ENCODE peak calls at places on chromosomes 3 and 15, in eight cellular contexts. M is BJ, R is GM23248, X is HAP-1, V is NB4, A is PC-3, G is PC-9, N is Peyer's patch. Q is an unnamed sample.
A peak's percentile ranks its signal among the peaks of the same experiment; 100 is the strongest.

GRCh38 chr3:64666171-64666581 is 21.6 kb downstream of the ADAMTS9 start:
- DNase-seq in R (peak; percentile 82), N (no peak), G (peak; percentile 83), X (no peak), M (no peak), V (no peak), A (no peak), Q (no peak)

GRCh38 chr3:107637416-107638182 is 114.8 kb downstream of the BBX start:
- DNase-seq in R (no peak), X (no peak), G (no peak), M (no peak), A (no peak), N (no peak), V (no peak), Q (no peak)

GRCh38 chr3:156792945-156793344 is 33.2 kb upstream of the LEKR1 start:
- DNase-seq in A (no peak), R (peak; percentile 42), G (no peak), V (peak; percentile 70), X (no peak), N (no peak), M (no peak), Q (no peak)

GRCh38 chr3:115804722-115805121 is 181.4 kb downstream of the GAP43 start:
- DNase-seq in A (peak; percentile 96), X (no peak), N (no peak), G (peak; percentile 85), M (peak; percentile 94), R (peak; percentile 95), V (no peak), Q (no peak)

GRCh38 chr15:31079519-31079918 is 22.0 kb downstream of the TRPM1 start:
- DNase-seq in X (no peak), G (no peak), R (peak; percentile 69), M (peak; percentile 86), V (no peak), N (no peak), A (peak; percentile 32), Q (peak; percentile 83)

GRCh38 chr3:174377096-174377495 is 482.0 kb upstream of the NAALADL2 start:
- DNase-seq in R (no peak), M (no peak), X (no peak), N (no peak), V (no peak), G (no peak), A (no peak), Q (no peak)

GRCh38 chr3:153320585-153321128 is 158.6 kb downstream of the RAP2B start:
- DNase-seq in R (no peak), N (no peak), A (no peak), M (no peak), X (no peak), V (no peak), G (no peak), Q (no peak)

GRCh38 chr15:73328149-73328820 is 40.5 kb downstream of the HCN4 start:
- DNase-seq in G (no peak), N (peak; percentile 25), M (no peak), X (no peak), V (no peak), A (no peak), R (no peak), Q (no peak)

GRCh38 chr3:119596392-119596791 is 1.3 kb upstream of the PLA1A start:
- DNase-seq in M (no peak), A (no peak), R (no peak), N (no peak), G (no peak), X (no peak), V (peak; percentile 11), Q (no peak)

GRCh38 chr3:42012935-42013651 is 51.2 kb upstream of the ULK4 start:
- DNase-seq in M (no peak), V (peak; percentile 95), A (peak; percentile 55), G (no peak), R (peak; percentile 89), N (peak; percentile 87), X (peak; percentile 44), Q (peak; percentile 90)

GRCh38 chr3:56787784-56788256 is 13.9 kb downstream of the ARHGEF3 start:
- DNase-seq in R (no peak), X (no peak), M (no peak), A (no peak), V (peak; percentile 47), N (no peak), G (no peak), Q (no peak)

GRCh38 chr3:75101329-75102147 is 487.1 kb upstream of the CNTN3 start:
- DNase-seq in R (no peak), X (no peak), V (no peak), A (no peak), G (no peak), N (peak; percentile 60), M (no peak), Q (peak; percentile 79)

GRCh38 chr3:123448503-123449091 is at the start of gene ADCY5:
- DNase-seq in V (no peak), G (no peak), N (peak; percentile 66), X (no peak), A (no peak), R (peak; percentile 48), M (no peak), Q (peak; percentile 86)

GRCh38 chr3:51391566-51392300 is 648 bp downstream of the RBM15B start:
- DNase-seq in M (no peak), N (no peak), V (peak; percentile 49), G (peak; percentile 31), A (peak; percentile 13), X (no peak), R (peak; percentile 73), Q (peak; percentile 68)

GRCh38 chr3:171258316-171258715 is 201.9 kb downstream of the TNIK start:
- DNase-seq in V (no peak), R (peak; percentile 28), M (no peak), X (no peak), N (no peak), A (no peak), G (peak; percentile 75), Q (no peak)

GRCh38 chr15:63023351-63023945 is 19.1 kb upstream of the TPM1 start:
- DNase-seq in M (peak; percentile 82), N (no peak), V (no peak), R (peak; percentile 95), A (no peak), G (no peak), X (no peak), Q (no peak)

GRCh38 chr3:11155341-11156025 is 1.2 kb downstream of the HRH1 start:
- DNase-seq in A (peak; percentile 85), G (peak; percentile 62), R (peak; percentile 94), V (peak; percentile 68), M (peak; percentile 36), N (peak; percentile 80), X (peak; percentile 43), Q (peak; percentile 92)

GRCh38 chr3:141305436-141305835 is 62.9 kb upstream of the ZBTB38 start:
- DNase-seq in R (peak; percentile 75), A (peak; percentile 37), N (no peak), V (peak; percentile 23), M (no peak), G (no peak), X (no peak), Q (no peak)

GRCh38 chr15:48935236-48935635 is 28.5 kb downstream of the SHC4 start:
- DNase-seq in G (no peak), R (no peak), N (no peak), A (no peak), V (no peak), M (no peak), X (no peak), Q (no peak)

GRCh38 chr3:148863814-148864213 is 1.3 kb upstream of the CPA3 start:
- DNase-seq in G (no peak), R (no peak), V (no peak), X (no peak), A (no peak), N (no peak), M (no peak), Q (no peak)

DNA sequence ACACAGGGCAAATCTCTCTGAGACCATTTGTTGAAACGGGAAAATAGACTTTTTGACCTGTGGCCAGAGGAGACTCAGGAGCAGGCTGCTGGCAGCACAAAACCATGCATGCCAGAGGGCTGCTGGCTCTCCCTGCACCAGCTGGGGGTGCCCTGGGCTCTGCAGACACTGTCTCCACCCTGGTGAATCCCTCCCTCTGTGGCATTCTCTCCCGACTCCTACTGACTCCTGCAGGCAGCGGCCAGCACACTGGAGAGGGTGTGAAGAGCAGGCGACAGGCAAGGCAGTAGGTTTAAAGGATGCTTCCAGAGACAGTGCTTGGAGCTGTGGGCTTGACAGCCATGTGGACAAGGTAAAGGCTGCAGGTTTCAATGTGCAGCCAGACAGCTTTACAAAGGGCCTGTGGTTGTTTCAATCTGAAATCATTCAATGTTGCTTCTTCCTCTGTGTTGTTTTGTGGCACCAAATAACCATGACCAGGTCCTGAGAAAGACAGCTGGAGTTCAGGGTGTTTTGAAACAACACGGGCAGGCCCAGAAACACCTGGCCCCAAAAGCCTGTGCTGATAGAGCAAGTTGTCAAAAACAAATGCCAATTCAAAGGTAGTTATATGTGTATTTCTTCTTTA is 431.0 kb upstream of the ATP10A start:
- DNase-seq in R (no peak), G (no peak), N (no peak), V (no peak), A (no peak), M (no peak), X (no peak), Q (peak; percentile 91)
- H3K4me3 ChIP-seq in R (no peak overlapping the region), G (no peak overlapping the region), N (no peak overlapping the region), V (no peak overlapping the region), A (no peak overlapping the region), M (no peak overlapping the region), X (no peak overlapping the region), Q (no peak overlapping the region)

GRCh38 chr3:557972-558371 is 361.4 kb downstream of the CHL1 start:
- DNase-seq in G (no peak), X (no peak), A (no peak), N (no peak), R (no peak), V (no peak), M (no peak), Q (no peak)
- H3K4me3 ChIP-seq in G (no peak overlapping the region), X (no peak overlapping the region), A (no peak overlapping the region), N (no peak overlapping the region), R (no peak overlapping the region), V (no peak overlapping the region), M (no peak overlapping the region), Q (no peak overlapping the region)

GRCh38 chr15:96474274-96474673 is 143.8 kb downstream of the NR2F2 start:
- DNase-seq in G (no peak), R (peak; percentile 4), M (no peak), A (no peak), N (no peak), X (no peak), V (no peak), Q (no peak)

GRCh38 chr15:96472647-96473046 is 142.1 kb downstream of the NR2F2 start:
- DNase-seq in A (no peak), X (no peak), R (no peak), G (no peak), V (no peak), M (no peak), N (no peak), Q (no peak)

GRCh38 chr15:96473556-96473955 is 143.1 kb downstream of the NR2F2 start:
- DNase-seq in X (no peak), N (no peak), A (no peak), G (no peak), R (no peak), M (no peak), V (no peak), Q (no peak)

GRCh38 chr15:96468036-96468435 is 137.5 kb downstream of the NR2F2 start:
- DNase-seq in N (no peak), V (no peak), G (no peak), M (no peak), R (no peak), X (no peak), A (no peak), Q (no peak)

GRCh38 chr15:96470682-96471290 is 140.3 kb downstream of the NR2F2 start:
- DNase-seq in N (no peak), G (no peak), R (no peak), A (no peak), V (no peak), M (no peak), X (no peak), Q (no peak)
- H3K4me3 ChIP-seq in N (no peak overlapping the region), G (no peak overlapping the region), R (no peak overlapping the region), A (no peak overlapping the region), V (no peak overlapping the region), M (no peak overlapping the region), X (no peak overlapping the region), Q (no peak overlapping the region)

GRCh38 chr3:80771085-80771484 is 990.4 kb downstream of the GBE1 start:
- DNase-seq in V (no peak), X (no peak), A (peak; percentile 64), M (no peak), R (peak; percentile 82), N (no peak), G (no peak), Q (no peak)
- H3K4me3 ChIP-seq in V (no peak overlapping the region), X (no peak overlapping the region), A (peak overlapping the region; percentile 79), M (no peak overlapping the region), R (peak overlapping the region; percentile 83), N (no peak overlapping the region), G (no peak overlapping the region), Q (peak overlapping the region; percentile 85)

Q was measured in endodermal cell.